ENCODE peak calls at places on chromosomes 7 and 10, in seven cellular contexts. One of them, this sample, is unnamed.

GRCh38 chr10:97407211-97407951 is 6.2 kb upstream of the RRP12 start:
- DNase-seq in CD8-positive, alpha-beta memory T cell: peak
- DNase-seq in lung: peak
- DNase-seq in PC-9: peak
- DNase-seq in mucosa of descending colon: peak
- DNase-seq in aorta: no peak
- DNase-seq in brain microvascular endothelial cell: peak
- DNase-seq in this sample: peak

GRCh38 chr7:17486835-17487234 is 188.4 kb downstream of the AHR start:
- DNase-seq in CD8-positive, alpha-beta memory T cell: no peak
- DNase-seq in lung: no peak
- DNase-seq in PC-9: no peak
- DNase-seq in mucosa of descending colon: no peak
- DNase-seq in aorta: no peak
- DNase-seq in brain microvascular endothelial cell: no peak
- DNase-seq in this sample: no peak

GRCh38 chr7:85851571-85852193 is 664.8 kb upstream of the SEMA3D start:
- DNase-seq in CD8-positive, alpha-beta memory T cell: no peak
- DNase-seq in lung: no peak
- DNase-seq in PC-9: no peak
- DNase-seq in mucosa of descending colon: no peak
- DNase-seq in aorta: no peak
- DNase-seq in brain microvascular endothelial cell: no peak
- DNase-seq in this sample: no peak

GRCh38 chr7:116582164-116582732 is 57.4 kb downstream of the CAV1 start:
- DNase-seq in CD8-positive, alpha-beta memory T cell: no peak
- DNase-seq in lung: no peak
- DNase-seq in PC-9: no peak
- DNase-seq in mucosa of descending colon: no peak
- DNase-seq in aorta: no peak
- DNase-seq in brain microvascular endothelial cell: peak
- DNase-seq in this sample: no peak

GRCh38 chr7:109549461-109549860 is 979.8 kb downstream of the DNAJB9 start:
- DNase-seq in CD8-positive, alpha-beta memory T cell: no peak
- DNase-seq in lung: no peak
- DNase-seq in PC-9: no peak
- DNase-seq in mucosa of descending colon: no peak
- DNase-seq in aorta: no peak
- DNase-seq in brain microvascular endothelial cell: no peak
- DNase-seq in this sample: no peak

GRCh38 chr7:23469961-23470250 is 385 bp downstream of the IGF2BP3 start:
- DNase-seq in CD8-positive, alpha-beta memory T cell: no peak
- DNase-seq in lung: no peak
- DNase-seq in PC-9: peak
- DNase-seq in mucosa of descending colon: peak
- DNase-seq in aorta: no peak
- DNase-seq in brain microvascular endothelial cell: no peak
- DNase-seq in this sample: no peak

GRCh38 chr7:47284691-47285246 is 297.1 kb downstream of the TNS3 start:
- DNase-seq in CD8-positive, alpha-beta memory T cell: no peak
- DNase-seq in lung: no peak
- DNase-seq in PC-9: no peak
- DNase-seq in mucosa of descending colon: no peak
- DNase-seq in aorta: no peak
- DNase-seq in brain microvascular endothelial cell: no peak
- DNase-seq in this sample: no peak

GRCh38 chr10:1141261-1141660 is 85.1 kb downstream of the WDR37 start:
- DNase-seq in CD8-positive, alpha-beta memory T cell: no peak
- DNase-seq in lung: no peak
- DNase-seq in PC-9: no peak
- DNase-seq in mucosa of descending colon: no peak
- DNase-seq in aorta: no peak
- DNase-seq in brain microvascular endothelial cell: no peak
- DNase-seq in this sample: no peak

GRCh38 chr7:88449410-88449809 is 142.7 kb upstream of the STEAP4 start:
- DNase-seq in CD8-positive, alpha-beta memory T cell: no peak
- DNase-seq in lung: no peak
- DNase-seq in PC-9: no peak
- DNase-seq in mucosa of descending colon: no peak
- DNase-seq in aorta: no peak
- DNase-seq in brain microvascular endothelial cell: no peak
- DNase-seq in this sample: no peak

GRCh38 chr10:86253171-86254072 is 113.2 kb downstream of the GRID1 start:
- DNase-seq in CD8-positive, alpha-beta memory T cell: no peak
- DNase-seq in lung: no peak
- DNase-seq in PC-9: peak
- DNase-seq in mucosa of descending colon: no peak
- DNase-seq in aorta: peak
- DNase-seq in brain microvascular endothelial cell: no peak
- DNase-seq in this sample: no peak

GRCh38 chr10:29479081-29479917 is 155.5 kb downstream of the SVIL start:
- DNase-seq in CD8-positive, alpha-beta memory T cell: no peak
- DNase-seq in lung: no peak
- DNase-seq in PC-9: no peak
- DNase-seq in mucosa of descending colon: no peak
- DNase-seq in aorta: no peak
- DNase-seq in brain microvascular endothelial cell: peak
- DNase-seq in this sample: no peak

GRCh38 chr7:11529382-11529781 is 302.6 kb downstream of the THSD7A start:
- DNase-seq in CD8-positive, alpha-beta memory T cell: no peak
- DNase-seq in lung: no peak
- DNase-seq in PC-9: no peak
- DNase-seq in mucosa of descending colon: no peak
- DNase-seq in aorta: no peak
- DNase-seq in brain microvascular endothelial cell: no peak
- DNase-seq in this sample: no peak

GRCh38 chr7:21768279-21768678 is 177.4 kb downstream of the CDCA7L start:
- DNase-seq in CD8-positive, alpha-beta memory T cell: no peak
- DNase-seq in lung: no peak
- DNase-seq in PC-9: no peak
- DNase-seq in mucosa of descending colon: no peak
- DNase-seq in aorta: no peak
- DNase-seq in brain microvascular endothelial cell: no peak
- DNase-seq in this sample: no peak

GRCh38 chr10:63738410-63738809 is 217.2 kb downstream of the REEP3 start:
- DNase-seq in CD8-positive, alpha-beta memory T cell: no peak
- DNase-seq in lung: no peak
- DNase-seq in PC-9: no peak
- DNase-seq in mucosa of descending colon: no peak
- DNase-seq in aorta: no peak
- DNase-seq in brain microvascular endothelial cell: peak
- DNase-seq in this sample: peak

GRCh38 chr7:105648561-105649401 is 67.5 kb upstream of the EFCAB10 start:
- DNase-seq in CD8-positive, alpha-beta memory T cell: no peak
- DNase-seq in lung: no peak
- DNase-seq in PC-9: peak
- DNase-seq in mucosa of descending colon: no peak
- DNase-seq in aorta: no peak
- DNase-seq in brain microvascular endothelial cell: no peak
- DNase-seq in this sample: peak

GRCh38 chr7:79293655-79294142 is 159.8 kb downstream of the MAGI2 start:
- DNase-seq in CD8-positive, alpha-beta memory T cell: no peak
- DNase-seq in lung: peak
- DNase-seq in PC-9: peak
- DNase-seq in mucosa of descending colon: peak
- DNase-seq in aorta: no peak
- DNase-seq in brain microvascular endothelial cell: peak
- DNase-seq in this sample: no peak

GRCh38 chr7:77687100-77687746 is 9.0 kb upstream of the RSBN1L start:
- DNase-seq in CD8-positive, alpha-beta memory T cell: no peak
- DNase-seq in lung: no peak
- DNase-seq in PC-9: no peak
- DNase-seq in mucosa of descending colon: no peak
- DNase-seq in aorta: no peak
- DNase-seq in brain microvascular endothelial cell: peak
- DNase-seq in this sample: no peak

GRCh38 chr7:35185908-35186731 is 67.8 kb downstream of the TBX20 start:
- DNase-seq in CD8-positive, alpha-beta memory T cell: no peak
- DNase-seq in lung: no peak
- DNase-seq in PC-9: peak
- DNase-seq in mucosa of descending colon: peak
- DNase-seq in aorta: no peak
- DNase-seq in brain microvascular endothelial cell: peak
- DNase-seq in this sample: peak

GRCh38 chr7:18927134-18927533 is 190.3 kb downstream of the TWIST1 start:
- DNase-seq in CD8-positive, alpha-beta memory T cell: no peak
- DNase-seq in lung: no peak
- DNase-seq in PC-9: no peak
- DNase-seq in mucosa of descending colon: no peak
- DNase-seq in aorta: no peak
- DNase-seq in brain microvascular endothelial cell: peak
- DNase-seq in this sample: no peak

GRCh38 chr7:129949292-129950133 is 3.2 kb downstream of the UBE2H start:
- DNase-seq in CD8-positive, alpha-beta memory T cell: no peak
- DNase-seq in lung: peak
- DNase-seq in PC-9: no peak
- DNase-seq in mucosa of descending colon: no peak
- DNase-seq in aorta: peak
- DNase-seq in brain microvascular endothelial cell: peak
- DNase-seq in this sample: peak

GRCh38 chr10:53737132-53737531 is 964.5 kb upstream of the MBL2 start:
- DNase-seq in CD8-positive, alpha-beta memory T cell: no peak
- DNase-seq in lung: no peak
- DNase-seq in PC-9: no peak
- DNase-seq in mucosa of descending colon: no peak
- DNase-seq in aorta: no peak
- DNase-seq in brain microvascular endothelial cell: no peak
- DNase-seq in this sample: no peak

GRCh38 chr10:35913628-35914027 is 271.5 kb upstream of the FZD8 start:
- DNase-seq in CD8-positive, alpha-beta memory T cell: no peak
- DNase-seq in lung: no peak
- DNase-seq in PC-9: no peak
- DNase-seq in mucosa of descending colon: no peak
- DNase-seq in aorta: no peak
- DNase-seq in brain microvascular endothelial cell: no peak
- DNase-seq in this sample: no peak

GRCh38 chr7:159107052-159107892 is 37.4 kb downstream of the VIPR2 start:
- DNase-seq in CD8-positive, alpha-beta memory T cell: peak
- DNase-seq in lung: no peak
- DNase-seq in PC-9: no peak
- DNase-seq in mucosa of descending colon: no peak
- DNase-seq in aorta: peak
- DNase-seq in brain microvascular endothelial cell: no peak
- DNase-seq in this sample: no peak

GRCh38 chr10:67282871-67283270 is 357.0 kb downstream of the LRRTM3 start:
- DNase-seq in CD8-positive, alpha-beta memory T cell: no peak
- DNase-seq in lung: no peak
- DNase-seq in PC-9: no peak
- DNase-seq in mucosa of descending colon: no peak
- DNase-seq in aorta: no peak
- DNase-seq in brain microvascular endothelial cell: no peak
- DNase-seq in this sample: no peak

GRCh38 chr10:67284589-67284988 is 358.8 kb downstream of the LRRTM3 start:
- DNase-seq in CD8-positive, alpha-beta memory T cell: no peak
- DNase-seq in lung: no peak
- DNase-seq in PC-9: no peak
- DNase-seq in mucosa of descending colon: no peak
- DNase-seq in aorta: no peak
- DNase-seq in brain microvascular endothelial cell: no peak
- DNase-seq in this sample: no peak

GRCh38 chr10:67288688-67289410 is 363.0 kb downstream of the LRRTM3 start:
- DNase-seq in CD8-positive, alpha-beta memory T cell: no peak
- DNase-seq in lung: no peak
- DNase-seq in PC-9: no peak
- DNase-seq in mucosa of descending colon: no peak
- DNase-seq in aorta: no peak
- DNase-seq in brain microvascular endothelial cell: no peak
- DNase-seq in this sample: no peak
- H3K4me3 ChIP-seq in CD8-positive, alpha-beta memory T cell: no peak
- H3K4me3 ChIP-seq in lung: no peak
- H3K4me3 ChIP-seq in PC-9: no peak
- H3K4me3 ChIP-seq in mucosa of descending colon: no peak
- H3K4me3 ChIP-seq in aorta: no peak
- H3K4me3 ChIP-seq in brain microvascular endothelial cell: no peak
- H3K4me3 ChIP-seq in this sample: no peak

DNA sequence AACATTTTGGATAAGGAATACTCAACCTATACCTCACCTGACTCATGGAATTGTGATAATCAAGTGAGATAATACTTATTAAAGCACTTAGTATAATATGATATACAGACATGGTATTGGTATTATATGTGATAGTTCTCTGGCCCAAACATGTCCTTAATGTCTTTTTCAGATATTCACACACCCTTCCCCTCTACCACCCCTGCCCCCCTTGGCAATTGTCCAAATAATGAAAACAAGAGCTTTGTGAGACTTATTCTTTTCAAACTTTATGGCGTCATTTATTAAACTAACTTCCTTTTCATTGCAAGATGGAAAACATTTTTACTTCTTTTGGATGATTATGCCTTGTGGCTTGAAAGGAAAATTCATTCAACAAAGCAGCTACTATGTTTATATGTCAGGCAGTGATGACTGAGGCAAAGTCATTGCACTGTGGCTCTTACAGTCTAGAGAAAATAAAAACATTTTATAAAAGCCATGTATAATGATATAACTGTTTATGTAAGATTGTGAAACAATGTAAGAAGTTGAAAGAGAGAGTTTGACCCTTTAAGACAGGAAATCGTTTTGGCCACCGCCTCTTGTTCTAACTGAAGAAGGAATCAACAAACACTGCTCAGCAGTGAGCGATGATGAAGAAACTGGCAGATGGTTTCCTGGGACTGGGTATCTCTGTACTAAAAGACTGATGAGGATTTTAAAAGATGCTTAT is 27.4 kb downstream of the MINPP1 start:
- DNase-seq in CD8-positive, alpha-beta memory T cell: no peak
- DNase-seq in lung: no peak
- DNase-seq in PC-9: no peak
- DNase-seq in mucosa of descending colon: no peak
- DNase-seq in aorta: no peak
- DNase-seq in brain microvascular endothelial cell: peak
- DNase-seq in this sample: peak
- H3K4me3 ChIP-seq in CD8-positive, alpha-beta memory T cell: no peak
- H3K4me3 ChIP-seq in lung: no peak
- H3K4me3 ChIP-seq in PC-9: no peak
- H3K4me3 ChIP-seq in mucosa of descending colon: no peak
- H3K4me3 ChIP-seq in aorta: no peak
- H3K4me3 ChIP-seq in brain microvascular endothelial cell: no peak
- H3K4me3 ChIP-seq in this sample: no peak

GRCh38 chr10:3811331-3811870 is 26.4 kb upstream of the KLF6 start:
- DNase-seq in CD8-positive, alpha-beta memory T cell: peak
- DNase-seq in lung: no peak
- DNase-seq in PC-9: no peak
- DNase-seq in mucosa of descending colon: no peak
- DNase-seq in aorta: no peak
- DNase-seq in brain microvascular endothelial cell: peak
- DNase-seq in this sample: peak
- H3K4me3 ChIP-seq in CD8-positive, alpha-beta memory T cell: peak
- H3K4me3 ChIP-seq in lung: no peak
- H3K4me3 ChIP-seq in PC-9: no peak
- H3K4me3 ChIP-seq in mucosa of descending colon: no peak
- H3K4me3 ChIP-seq in aorta: no peak
- H3K4me3 ChIP-seq in brain microvascular endothelial cell: no peak
- H3K4me3 ChIP-seq in this sample: peak

DNA sequence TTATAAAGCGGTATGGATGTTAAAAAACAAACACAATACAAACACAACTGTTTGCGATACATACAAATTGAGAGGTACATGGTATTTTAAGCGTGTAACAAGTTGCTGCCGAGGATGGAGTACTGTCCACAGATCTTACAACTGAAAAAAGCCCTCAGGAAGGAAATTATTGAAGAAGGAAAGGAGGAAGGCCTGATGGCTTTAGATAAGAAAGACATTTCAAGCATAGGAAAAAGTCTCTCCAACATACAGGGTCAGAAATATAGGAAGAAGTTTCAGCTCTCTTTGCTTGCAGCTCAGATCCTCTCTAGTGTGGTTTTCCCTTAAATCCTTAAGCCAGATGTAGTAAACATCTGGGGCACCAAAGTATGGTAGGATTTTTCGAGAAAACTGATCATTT is 25.0 kb downstream of the RBM28 start:
- DNase-seq in CD8-positive, alpha-beta memory T cell: no peak
- DNase-seq in lung: no peak
- DNase-seq in PC-9: no peak
- DNase-seq in mucosa of descending colon: no peak
- DNase-seq in aorta: no peak
- DNase-seq in brain microvascular endothelial cell: no peak
- DNase-seq in this sample: no peak
- H3K4me3 ChIP-seq in CD8-positive, alpha-beta memory T cell: no peak
- H3K4me3 ChIP-seq in lung: no peak
- H3K4me3 ChIP-seq in PC-9: no peak
- H3K4me3 ChIP-seq in mucosa of descending colon: no peak
- H3K4me3 ChIP-seq in aorta: no peak
- H3K4me3 ChIP-seq in brain microvascular endothelial cell: no peak
- H3K4me3 ChIP-seq in this sample: no peak